ENCODE peak calls at places on chromosomes 16 and 17, in ten cellular contexts. M is stimulated activated CD8-positive, alpha-beta memory T cell treated with anti-CD3 and anti-CD28 coated beads, Interleukin-4, amount 100 ng/mL, for 1 hour; I is NCI-H1105; Z is lower lobe of right lung; A is activated CD4-positive, alpha-beta T cell treated with anti-CD3 and anti-CD28 coated beads for 48 hours; G is stimulated activated CD4-positive, alpha-beta T cell treated with anti-CD3 and anti-CD28 coated beads, Interleukin-1b, Interleukin-23, amount 100 ng/mL, for 4 hours; W is DMS153; P is SK-MEL-5; Q is activated gamma-delta T cell treated with Interleukin-2 at 50 U/mL for 16 hours; L is iris pigment epithelial cell. T is an unnamed sample.

GRCh38 chr16:6725634-6726331 is 606.9 kb upstream of the RBFOX1 start:
- DNase-seq in Q (no peak), A (no peak), W (no peak), L (peak; percentile 1), I (no peak), P (peak; percentile 16), M (no peak), G (no peak), Z (no peak), T (no peak)

GRCh38 chr17:17419621-17420020 is 57.2 kb upstream of the MED9 start:
- DNase-seq in A (no peak), G (no peak), Z (peak; percentile 49), I (no peak), M (no peak), L (no peak), Q (no peak), W (no peak), P (no peak), T (no peak)

GRCh38 chr17:55433029-55433628 is 11.5 kb upstream of the MMD start:
- DNase-seq in Q (no peak), Z (no peak), W (no peak), A (no peak), I (no peak), M (no peak), L (peak; percentile 63), G (no peak), P (no peak), T (no peak)

GRCh38 chr16:1830213-1830612 is 3.2 kb downstream of the FAHD1 start:
- DNase-seq in I (no peak), Q (no peak), L (no peak), M (no peak), W (no peak), P (no peak), A (no peak), G (no peak), Z (no peak), T (no peak)

GRCh38 chr17:8593830-8594229 is 36.7 kb downstream of the MYH10 start:
- DNase-seq in L (no peak), G (no peak), M (no peak), I (no peak), Z (no peak), A (no peak), W (no peak), Q (no peak), P (no peak), T (no peak)

GRCh38 chr16:85416267-85417109 is 196.6 kb upstream of the GSE1 start:
- DNase-seq in W (peak; percentile 63), P (peak; percentile 49), L (peak; percentile 24), I (no peak), G (peak; percentile 66), A (peak; percentile 88), Q (peak; percentile 74), Z (peak; percentile 89), M (peak; percentile 38), T (peak; percentile 78)

GRCh38 chr16:51045186-51045585 is 105.9 kb downstream of the SALL1 start:
- DNase-seq in M (no peak), G (no peak), L (no peak), A (no peak), Z (no peak), P (no peak), Q (no peak), I (no peak), W (no peak), T (no peak)

GRCh38 chr17:8082312-8082711 is 5.2 kb downstream of the ALOX12B start:
- DNase-seq in Q (no peak), A (no peak), M (no peak), L (no peak), I (no peak), P (no peak), W (no peak), Z (no peak), G (no peak), T (no peak)

GRCh38 chr16:82621796-82622195 is 5.0 kb upstream of the CDH13 start:
- DNase-seq in M (no peak), L (no peak), A (no peak), Z (no peak), P (peak; percentile 24), I (no peak), W (no peak), Q (no peak), G (no peak), T (no peak)

GRCh38 chr17:4541328-4542002 is 13.7 kb downstream of the MYBBP1A start:
- DNase-seq in Z (peak; percentile 45), W (no peak), G (no peak), Q (no peak), P (no peak), L (no peak), M (no peak), A (no peak), I (no peak), T (peak; percentile 78)

GRCh38 chr17:40637931-40638330 is 9.7 kb downstream of the SMARCE1 start:
- DNase-seq in L (no peak), G (no peak), W (no peak), A (no peak), P (no peak), Q (no peak), Z (no peak), M (no peak), I (no peak), T (no peak)

GRCh38 chr17:48194097-48194550 is 86.6 kb downstream of the SNX11 start:
- DNase-seq in Q (no peak), L (peak; percentile 45), M (no peak), A (no peak), G (no peak), I (no peak), W (peak; percentile 73), Z (no peak), P (peak; percentile 32), T (no peak)

GRCh38 chr16:3157229-3158013 is 22.6 kb downstream of the ZNF213 start:
- DNase-seq in W (peak; percentile 71), P (peak; percentile 96), Z (peak; percentile 67), L (peak; percentile 97), G (no peak), I (peak; percentile 37), A (peak; percentile 82), Q (peak; percentile 64), M (no peak), T (peak; percentile 85)

GRCh38 chr17:21453144-21453982 is 77.2 kb downstream of the KCNJ12 start:
- DNase-seq in L (no peak), I (no peak), G (no peak), W (no peak), P (no peak), Q (no peak), A (no peak), M (no peak), Z (no peak), T (peak; percentile 63)

GRCh38 chr17:57551321-57552079 is 193.6 kb downstream of the CCDC182 start:
- DNase-seq in A (no peak), Z (no peak), L (no peak), G (no peak), Q (peak; percentile 31), W (no peak), M (no peak), I (no peak), P (no peak), T (peak; percentile 81)

GRCh38 chr17:66347661-66348604 is 45.5 kb downstream of the PRKCA start:
- DNase-seq in W (peak; percentile 17), M (no peak), I (peak; percentile 11), P (no peak), L (peak; percentile 56), Q (no peak), Z (no peak), A (peak; percentile 49), G (no peak), T (no peak)

GRCh38 chr17:7242717-7243576 is 698 bp upstream of the GABARAP start:
- DNase-seq in G (peak; percentile 90), M (peak; percentile 90), Q (peak; percentile 93), I (peak; percentile 97), L (peak; percentile 96), A (peak; percentile 94), Z (peak; percentile 97), P (peak; percentile 91), W (peak; percentile 79), T (peak; percentile 99)

GRCh38 chr17:76630151-76630550 is 13.4 kb downstream of the ST6GALNAC1 start:
- DNase-seq in L (no peak), G (no peak), Q (no peak), I (no peak), W (no peak), M (no peak), A (no peak), Z (no peak), P (no peak), T (no peak)

GRCh38 chr17:12627177-12627629 is 38.5 kb upstream of the MYOCD start:
- DNase-seq in I (no peak), M (no peak), Q (no peak), L (peak; percentile 99), A (no peak), P (no peak), G (no peak), Z (no peak), W (no peak), T (no peak)

GRCh38 chr17:74403512-74404137 is 28.3 kb upstream of the GPRC5C start:
- DNase-seq in I (no peak), G (no peak), M (no peak), Q (no peak), P (no peak), A (no peak), Z (no peak), W (no peak), L (no peak), T (no peak)

GRCh38 chr17:38551121-38551520 is 54.6 kb downstream of the SRCIN1 start:
- DNase-seq in M (no peak), A (no peak), Q (no peak), L (no peak), I (no peak), P (no peak), W (no peak), G (no peak), Z (no peak), T (no peak)

T was measured in kidney.